ENCODE peak calls at places on chromosomes 7 and 10, in four cellular contexts. L, K, Z and A are unnamed samples.

GRCh38 chr10:91495402-91495801 is 85.3 kb downstream of the HECTD2 start:
- DNase-seq in L (no peak), Z (no peak), K (no peak), A (no peak)

GRCh38 chr10:93063977-93064660 is 3.5 kb downstream of the CYP26C1 start:
- DNase-seq in L (no peak), K (no peak), Z (no peak), A (no peak)

GRCh38 chr10:35783305-35783838 is 141.3 kb upstream of the FZD8 start:
- DNase-seq in K (peak; percentile 86), L (no peak), Z (no peak), A (no peak)

GRCh38 chr10:11515596-11516418 is 95.6 kb downstream of the USP6NL start:
- DNase-seq in K (peak; percentile 56), Z (peak; percentile 60), L (peak; percentile 62), A (no peak)

GRCh38 chr7:155215576-155216325 is 81.9 kb upstream of the INSIG1 start:
- DNase-seq in Z (no peak), L (no peak), K (no peak), A (no peak)

GRCh38 chr10:77350711-77351119 is 286.9 kb downstream of the KCNMA1 start:
- DNase-seq in K (peak; percentile 98), Z (peak; percentile 88), L (peak; percentile 98), A (no peak)

GRCh38 chr7:99036531-99037175 is 107.3 kb downstream of the SMURF1 start:
- DNase-seq in Z (peak; percentile 5), K (peak; percentile 20), L (peak; percentile 70), A (peak; percentile 37)

GRCh38 chr7:91957236-91957635 is 16.6 kb downstream of the AKAP9 start:
- DNase-seq in L (no peak), K (no peak), Z (no peak), A (no peak)

GRCh38 chr10:45160266-45160665 is 155.1 kb downstream of the OR13A1 start:
- DNase-seq in K (peak; percentile 96), L (no peak), Z (no peak), A (no peak)

GRCh38 chr7:1842321-1843221 is 172.5 kb downstream of the ELFN1 start:
- DNase-seq in K (no peak), Z (no peak), L (no peak), A (peak; percentile 61)

GRCh38 chr7:94360926-94361325 is 33.8 kb upstream of the COL1A2 start:
- DNase-seq in K (no peak), L (no peak), Z (no peak), A (no peak)

GRCh38 chr7:20520530-20520929 is 94.9 kb upstream of the ABCB5 start:
- DNase-seq in L (no peak), Z (no peak), K (no peak), A (no peak)

GRCh38 chr7:3549598-3549997 is 248.5 kb downstream of the SDK1 start:
- DNase-seq in Z (no peak), K (no peak), L (no peak), A (no peak)

GRCh38 chr7:133573554-133574265 is 320.8 kb downstream of the EXOC4 start:
- DNase-seq in L (no peak), Z (no peak), K (no peak), A (no peak)

GRCh38 chr7:65216469-65216868 is 157.2 kb upstream of the ZNF92 start:
- DNase-seq in Z (peak; percentile 57), K (peak; percentile 52), L (no peak), A (peak; percentile 62)